ENCODE peak calls at places on chromosomes 13 and 19, in ten cellular contexts. One of them, this sample, is unnamed.

GRCh38 chr13:26021516-26021915 is 30.3 kb downstream of the SHISA2 start:
- DNase-seq in GM12878: no peak
- DNase-seq in CD8-positive, alpha-beta memory T cell: no peak
- DNase-seq in breast epithelium: no peak
- DNase-seq in pancreas: no peak
- DNase-seq in stomach: no peak
- DNase-seq in IMR-90: no peak
- DNase-seq in ovary: no peak
- DNase-seq in SJCRH30: peak; percentile 50
- DNase-seq in HepG2: no peak
- DNase-seq in this sample: no peak

GRCh38 chr19:40443930-40444180 is 280 bp downstream of the SERTAD3 start:
- DNase-seq in ovary: no peak
- DNase-seq in SJCRH30: peak; percentile 71
- DNase-seq in IMR-90: no peak
- DNase-seq in GM12878: no peak
- DNase-seq in pancreas: no peak
- DNase-seq in HepG2: no peak
- DNase-seq in breast epithelium: no peak
- DNase-seq in CD8-positive, alpha-beta memory T cell: no peak
- DNase-seq in stomach: no peak
- DNase-seq in this sample: no peak

GRCh38 chr13:28820099-28821051 is at the start of gene MTUS2:
- DNase-seq in breast epithelium: no peak
- DNase-seq in CD8-positive, alpha-beta memory T cell: no peak
- DNase-seq in SJCRH30: no peak
- DNase-seq in IMR-90: no peak
- DNase-seq in pancreas: peak; percentile 3
- DNase-seq in stomach: no peak
- DNase-seq in GM12878: no peak
- DNase-seq in HepG2: no peak
- DNase-seq in ovary: no peak
- DNase-seq in this sample: no peak

GRCh38 chr19:16235811-16236710 is 38.4 kb downstream of the AP1M1 start:
- DNase-seq in pancreas: no peak
- DNase-seq in stomach: no peak
- DNase-seq in GM12878: no peak
- DNase-seq in HepG2: no peak
- DNase-seq in IMR-90: no peak
- DNase-seq in breast epithelium: no peak
- DNase-seq in CD8-positive, alpha-beta memory T cell: no peak
- DNase-seq in SJCRH30: no peak
- DNase-seq in ovary: peak; percentile 11
- DNase-seq in this sample: no peak

GRCh38 chr19:6516018-6516658 is 14.0 kb upstream of the TUBB4A start:
- DNase-seq in HepG2: peak; percentile 77
- DNase-seq in GM12878: peak; percentile 95
- DNase-seq in ovary: peak; percentile 79
- DNase-seq in IMR-90: peak; percentile 72
- DNase-seq in pancreas: peak; percentile 98
- DNase-seq in stomach: peak; percentile 95
- DNase-seq in breast epithelium: peak; percentile 73
- DNase-seq in CD8-positive, alpha-beta memory T cell: peak; percentile 73
- DNase-seq in SJCRH30: peak; percentile 20
- DNase-seq in this sample: peak; percentile 94

GRCh38 chr13:44451651-44452050 is 78.0 kb downstream of the SERP2 start:
- DNase-seq in breast epithelium: no peak
- DNase-seq in GM12878: no peak
- DNase-seq in CD8-positive, alpha-beta memory T cell: no peak
- DNase-seq in ovary: no peak
- DNase-seq in stomach: no peak
- DNase-seq in pancreas: no peak
- DNase-seq in IMR-90: no peak
- DNase-seq in HepG2: no peak
- DNase-seq in SJCRH30: no peak
- DNase-seq in this sample: no peak

GRCh38 chr13:39023316-39023715 is 14.6 kb downstream of the PROSER1 start:
- DNase-seq in ovary: no peak
- DNase-seq in GM12878: no peak
- DNase-seq in SJCRH30: no peak
- DNase-seq in pancreas: no peak
- DNase-seq in breast epithelium: no peak
- DNase-seq in HepG2: no peak
- DNase-seq in stomach: no peak
- DNase-seq in IMR-90: peak; percentile 69
- DNase-seq in CD8-positive, alpha-beta memory T cell: no peak
- DNase-seq in this sample: no peak

GRCh38 chr13:94950303-94950702 is 238.0 kb upstream of the SOX21 start:
- DNase-seq in IMR-90: no peak
- DNase-seq in stomach: no peak
- DNase-seq in CD8-positive, alpha-beta memory T cell: no peak
- DNase-seq in HepG2: no peak
- DNase-seq in breast epithelium: no peak
- DNase-seq in SJCRH30: peak; percentile 4
- DNase-seq in GM12878: no peak
- DNase-seq in pancreas: no peak
- DNase-seq in ovary: no peak
- DNase-seq in this sample: no peak

GRCh38 chr19:14555918-14556661 is 15.8 kb downstream of the NDUFB7 start:
- DNase-seq in HepG2: no peak
- DNase-seq in breast epithelium: peak; percentile 67
- DNase-seq in ovary: no peak
- DNase-seq in GM12878: no peak
- DNase-seq in SJCRH30: no peak
- DNase-seq in CD8-positive, alpha-beta memory T cell: no peak
- DNase-seq in stomach: no peak
- DNase-seq in IMR-90: peak; percentile 34
- DNase-seq in pancreas: no peak
- DNase-seq in this sample: no peak

GRCh38 chr13:66102864-66103263 is 1127.3 kb downstream of the PCDH9 start:
- DNase-seq in ovary: no peak
- DNase-seq in pancreas: no peak
- DNase-seq in breast epithelium: no peak
- DNase-seq in stomach: no peak
- DNase-seq in HepG2: no peak
- DNase-seq in SJCRH30: no peak
- DNase-seq in GM12878: no peak
- DNase-seq in CD8-positive, alpha-beta memory T cell: no peak
- DNase-seq in IMR-90: peak; percentile 36
- DNase-seq in this sample: no peak

GRCh38 chr13:63088226-63088625 is 1672.6 kb upstream of the PCDH20 start:
- DNase-seq in ovary: no peak
- DNase-seq in breast epithelium: no peak
- DNase-seq in IMR-90: peak; percentile 59
- DNase-seq in pancreas: no peak
- DNase-seq in HepG2: no peak
- DNase-seq in SJCRH30: no peak
- DNase-seq in GM12878: no peak
- DNase-seq in stomach: no peak
- DNase-seq in CD8-positive, alpha-beta memory T cell: no peak
- DNase-seq in this sample: peak; percentile 27

GRCh38 chr19:19110410-19111137 is 27.7 kb downstream of the TMEM161A start:
- DNase-seq in HepG2: no peak
- DNase-seq in SJCRH30: no peak
- DNase-seq in stomach: no peak
- DNase-seq in pancreas: no peak
- DNase-seq in CD8-positive, alpha-beta memory T cell: no peak
- DNase-seq in IMR-90: no peak
- DNase-seq in GM12878: no peak
- DNase-seq in breast epithelium: no peak
- DNase-seq in ovary: peak; percentile 66
- DNase-seq in this sample: peak; percentile 72

GRCh38 chr13:28754698-28755545 is 36.2 kb upstream of the SLC46A3 start:
- DNase-seq in ovary: no peak
- DNase-seq in CD8-positive, alpha-beta memory T cell: no peak
- DNase-seq in GM12878: no peak
- DNase-seq in pancreas: no peak
- DNase-seq in SJCRH30: no peak
- DNase-seq in HepG2: peak; percentile 11
- DNase-seq in stomach: no peak
- DNase-seq in breast epithelium: no peak
- DNase-seq in IMR-90: peak; percentile 13
- DNase-seq in this sample: no peak

GRCh38 chr13:28478127-28478526 is 16.8 kb downstream of the FLT1 start:
- DNase-seq in stomach: no peak
- DNase-seq in SJCRH30: no peak
- DNase-seq in CD8-positive, alpha-beta memory T cell: no peak
- DNase-seq in ovary: no peak
- DNase-seq in pancreas: no peak
- DNase-seq in HepG2: no peak
- DNase-seq in breast epithelium: no peak
- DNase-seq in IMR-90: peak; percentile 84
- DNase-seq in GM12878: no peak
- DNase-seq in this sample: no peak

GRCh38 chr13:93151277-93151676 is 75.3 kb upstream of the GPC6 start:
- DNase-seq in stomach: no peak
- DNase-seq in breast epithelium: no peak
- DNase-seq in CD8-positive, alpha-beta memory T cell: no peak
- DNase-seq in IMR-90: peak; percentile 91
- DNase-seq in pancreas: no peak
- DNase-seq in HepG2: no peak
- DNase-seq in GM12878: no peak
- DNase-seq in ovary: no peak
- DNase-seq in SJCRH30: no peak
- DNase-seq in this sample: no peak

GRCh38 chr13:33577037-33577436 is 240.9 kb upstream of the RFC3 start:
- DNase-seq in ovary: no peak
- DNase-seq in IMR-90: peak; percentile 2
- DNase-seq in GM12878: no peak
- DNase-seq in SJCRH30: no peak
- DNase-seq in stomach: no peak
- DNase-seq in breast epithelium: no peak
- DNase-seq in pancreas: no peak
- DNase-seq in CD8-positive, alpha-beta memory T cell: no peak
- DNase-seq in HepG2: no peak
- DNase-seq in this sample: no peak

DNA sequence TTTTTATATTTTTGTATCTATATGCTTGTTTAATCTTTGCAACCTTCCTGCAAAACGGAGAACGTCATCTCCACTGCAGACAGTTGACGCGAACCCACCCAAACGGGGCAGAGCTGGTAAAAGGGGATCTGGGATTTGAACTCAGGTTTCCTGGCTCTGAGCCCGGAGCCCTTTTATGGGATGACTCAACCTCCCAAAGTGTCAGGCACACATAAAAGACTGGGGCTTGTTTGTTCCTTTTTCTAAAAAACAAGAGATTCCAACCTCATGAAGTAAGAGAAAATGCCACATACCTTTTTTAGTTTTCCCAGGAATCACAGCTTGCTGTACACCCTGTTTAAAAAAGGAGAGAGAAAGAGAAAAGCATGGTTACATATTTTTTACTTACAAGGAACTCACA is 78.9 kb downstream of the GADD45B start:
- DNase-seq in stomach: no peak
- DNase-seq in breast epithelium: no peak
- DNase-seq in GM12878: no peak
- DNase-seq in HepG2: peak; percentile 73
- DNase-seq in ovary: no peak
- DNase-seq in pancreas: no peak
- DNase-seq in CD8-positive, alpha-beta memory T cell: no peak
- DNase-seq in SJCRH30: no peak
- DNase-seq in IMR-90: peak; percentile 23
- DNase-seq in this sample: no peak
- H3K4me3 ChIP-seq in stomach: no peak overlapping the region
- H3K4me3 ChIP-seq in breast epithelium: no peak overlapping the region
- H3K4me3 ChIP-seq in GM12878: no peak overlapping the region
- H3K4me3 ChIP-seq in HepG2: peak overlapping the region; percentile 33
- H3K4me3 ChIP-seq in ovary: no peak overlapping the region
- H3K4me3 ChIP-seq in pancreas: no peak overlapping the region
- H3K4me3 ChIP-seq in CD8-positive, alpha-beta memory T cell: no peak overlapping the region
- H3K4me3 ChIP-seq in SJCRH30: no peak overlapping the region
- H3K4me3 ChIP-seq in IMR-90: no peak overlapping the region
- H3K4me3 ChIP-seq in this sample: no peak overlapping the region

GRCh38 chr19:8451377-8451776 is 6.6 kb downstream of the HNRNPM start:
- DNase-seq in ovary: no peak
- DNase-seq in CD8-positive, alpha-beta memory T cell: no peak
- DNase-seq in IMR-90: no peak
- DNase-seq in pancreas: no peak
- DNase-seq in GM12878: no peak
- DNase-seq in SJCRH30: no peak
- DNase-seq in breast epithelium: no peak
- DNase-seq in stomach: no peak
- DNase-seq in HepG2: peak; percentile 33
- DNase-seq in this sample: no peak
- H3K4me1 ChIP-seq in ovary: peaks cover 21% of the 10 kb centered on the region
- H3K4me1 ChIP-seq in CD8-positive, alpha-beta memory T cell: peaks cover 78% of the 10 kb centered on the region
- H3K4me1 ChIP-seq in IMR-90: peaks cover 14% of the 10 kb centered on the region
- H3K4me1 ChIP-seq in pancreas: peaks cover 64% of the 10 kb centered on the region
- H3K4me1 ChIP-seq in GM12878: peaks cover 16% of the 10 kb centered on the region
- H3K4me1 ChIP-seq in SJCRH30: peaks cover 8% of the 10 kb centered on the region
- H3K4me1 ChIP-seq in breast epithelium: peaks cover 48% of the 10 kb centered on the region
- H3K4me1 ChIP-seq in stomach: peaks cover 93% of the 10 kb centered on the region
- H3K4me1 ChIP-seq in HepG2: peaks cover 75% of the 10 kb centered on the region
- H3K4me1 ChIP-seq in this sample: peaks cover 3% of the 10 kb centered on the region

DNA sequence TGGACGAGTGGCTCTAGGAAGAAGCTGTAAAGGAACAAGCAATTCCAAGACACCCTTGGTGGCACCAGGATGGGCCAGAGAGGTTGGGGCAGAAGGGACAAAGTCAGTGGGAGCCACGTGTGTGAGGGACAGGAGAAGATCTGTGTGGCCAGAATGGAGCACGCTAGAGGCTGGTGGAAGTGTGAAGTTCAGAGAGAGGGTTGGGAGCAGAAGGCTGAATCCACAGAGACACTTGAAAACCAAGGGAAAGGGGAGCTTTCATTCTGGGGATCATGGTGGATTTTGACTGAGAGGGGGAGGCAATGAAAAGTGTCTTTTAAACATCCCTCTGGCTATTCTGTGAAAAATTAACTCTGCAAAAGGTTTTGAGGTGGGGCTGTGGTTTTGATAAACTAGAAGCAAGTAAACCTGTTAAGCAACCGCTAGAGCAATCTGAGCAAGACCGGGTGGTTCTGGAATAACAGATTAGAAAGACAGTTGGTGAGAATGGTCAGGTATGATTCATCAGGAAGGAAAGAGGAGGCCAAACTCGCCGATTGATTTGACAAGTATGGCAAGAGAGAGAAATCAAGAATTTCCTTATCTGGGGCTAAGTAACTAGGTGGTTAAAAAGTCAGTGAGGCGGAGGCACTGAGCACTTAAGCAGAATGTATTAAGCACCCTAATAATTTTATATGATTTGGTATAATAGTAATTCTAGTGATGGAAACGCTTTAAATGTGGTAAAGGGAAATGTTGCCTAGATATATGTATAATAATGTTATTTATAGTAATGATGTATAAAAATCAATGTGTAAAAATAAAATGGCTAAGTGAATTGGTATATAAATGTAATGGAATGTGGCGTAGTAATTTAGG is 140.0 kb downstream of the MYO16 start:
- DNase-seq in GM12878: no peak
- DNase-seq in CD8-positive, alpha-beta memory T cell: no peak
- DNase-seq in ovary: no peak
- DNase-seq in stomach: no peak
- DNase-seq in breast epithelium: no peak
- DNase-seq in HepG2: no peak
- DNase-seq in pancreas: no peak
- DNase-seq in SJCRH30: no peak
- DNase-seq in IMR-90: no peak
- DNase-seq in this sample: no peak
- H3K4me3 ChIP-seq in GM12878: no peak overlapping the region
- H3K4me3 ChIP-seq in CD8-positive, alpha-beta memory T cell: no peak overlapping the region
- H3K4me3 ChIP-seq in ovary: no peak overlapping the region
- H3K4me3 ChIP-seq in stomach: no peak overlapping the region
- H3K4me3 ChIP-seq in breast epithelium: no peak overlapping the region
- H3K4me3 ChIP-seq in HepG2: no peak overlapping the region
- H3K4me3 ChIP-seq in pancreas: no peak overlapping the region
- H3K4me3 ChIP-seq in SJCRH30: no peak overlapping the region
- H3K4me3 ChIP-seq in IMR-90: no peak overlapping the region
- H3K4me3 ChIP-seq in this sample: no peak overlapping the region

GRCh38 chr19:38252385-38252784 is 3.8 kb downstream of the PPP1R14A start:
- DNase-seq in HepG2: no peak
- DNase-seq in breast epithelium: no peak
- DNase-seq in GM12878: no peak
- DNase-seq in pancreas: no peak
- DNase-seq in IMR-90: no peak
- DNase-seq in SJCRH30: no peak
- DNase-seq in ovary: no peak
- DNase-seq in CD8-positive, alpha-beta memory T cell: no peak
- DNase-seq in stomach: no peak
- DNase-seq in this sample: no peak
- H3K4me1 ChIP-seq in HepG2: peaks cover 38% of the 10 kb centered on the region
- H3K4me1 ChIP-seq in breast epithelium: no peaks in the 10 kb centered on the region
- H3K4me1 ChIP-seq in GM12878: no peaks in the 10 kb centered on the region
- H3K4me1 ChIP-seq in pancreas: peaks cover 5% of the 10 kb centered on the region
- H3K4me1 ChIP-seq in IMR-90: peaks cover 31% of the 10 kb centered on the region
- H3K4me1 ChIP-seq in SJCRH30: peaks cover 29% of the 10 kb centered on the region
- H3K4me1 ChIP-seq in ovary: peaks cover 26% of the 10 kb centered on the region
- H3K4me1 ChIP-seq in CD8-positive, alpha-beta memory T cell: no peaks in the 10 kb centered on the region
- H3K4me1 ChIP-seq in stomach: peaks cover 86% of the 10 kb centered on the region
- H3K4me1 ChIP-seq in this sample: peaks cover 3% of the 10 kb centered on the region

This sample was measured in BE2C.